ENCODE peak calls at places on chromosomes 11 and 22, in seven cellular contexts. Y is tibial artery, B is coronary artery, H is kidney, E is endothelial cell, F is lung, Q is neural crest cell. W is an unnamed sample.

GRCh38 chr11:1336836-1337646 is 27.6 kb upstream of the TOLLIP start:
- DNase-seq in E (peak), B (peak), Q (peak), Y (peak), H (peak), F (peak), W (no peak)

GRCh38 chr11:14519692-14520085 is 497 bp downstream of the PSMA1 start:
- DNase-seq in Q (no peak), H (no peak), E (no peak), F (no peak), Y (no peak), B (no peak), W (no peak)

GRCh38 chr11:8234425-8234821 is 29.3 kb downstream of the LMO1 start:
- DNase-seq in Y (no peak), F (no peak), B (no peak), H (peak), Q (no peak), E (no peak), W (no peak)

GRCh38 chr11:128878455-128878854 is 11.4 kb upstream of the KCNJ1 start:
- DNase-seq in H (no peak), Y (no peak), B (no peak), F (no peak), E (no peak), Q (no peak), W (no peak)

GRCh38 chr11:8389034-8389996 is 125.6 kb upstream of the LMO1 start:
- DNase-seq in E (no peak), Y (no peak), F (no peak), Q (no peak), B (no peak), H (no peak), W (no peak)

GRCh38 chr22:30432096-30432495 is 6.5 kb downstream of the MTFP1 start:
- DNase-seq in Y (no peak), H (peak), F (no peak), Q (no peak), E (no peak), B (no peak), W (no peak)

GRCh38 chr11:7576671-7577225 is 62.9 kb downstream of the PPFIBP2 start:
- DNase-seq in B (no peak), E (no peak), Q (no peak), Y (peak), H (peak), F (no peak), W (peak)

GRCh38 chr22:41746563-41747400 is 47.5 kb downstream of the MEI1 start:
- DNase-seq in B (no peak), Q (peak), Y (peak), H (peak), E (peak), F (peak), W (peak)

GRCh38 chr22:39301108-39301507 is 18.3 kb downstream of the RPL3 start:
- DNase-seq in E (no peak), B (no peak), H (no peak), F (no peak), Y (no peak), Q (no peak), W (no peak)

GRCh38 chr22:31177420-31178162 is 17.6 kb downstream of the RNF185 start:
- DNase-seq in Y (no peak), F (no peak), Q (no peak), H (no peak), E (no peak), B (no peak), W (no peak)

GRCh38 chr11:114725623-114726022 is 47.3 kb downstream of the NXPE2 start:
- DNase-seq in H (no peak), B (no peak), E (no peak), F (no peak), Y (no peak), Q (no peak), W (no peak)

GRCh38 chr22:24433868-24434471 is 6.6 kb downstream of the ADORA2A start:
- DNase-seq in Q (no peak), Y (peak), F (no peak), H (peak), B (no peak), E (no peak), W (no peak)

GRCh38 chr22:19554834-19555404 is 30.7 kb upstream of the CLDN5 start:
- DNase-seq in Y (no peak), B (no peak), F (no peak), Q (no peak), E (peak), H (no peak), W (no peak)

GRCh38 chr11:69889400-69890372 is 70.5 kb upstream of the FGF3 start:
- DNase-seq in E (no peak), Q (no peak), H (peak), B (no peak), F (no peak), Y (no peak), W (no peak)

GRCh38 chr22:19884954-19885751 is 30.5 kb upstream of the GNB1L start:
- DNase-seq in F (no peak), Y (peak), Q (no peak), B (no peak), H (peak), E (no peak), W (no peak)

GRCh38 chr11:89521294-89521693 is 30.1 kb upstream of the NOX4 start:
- DNase-seq in H (no peak), Y (no peak), Q (no peak), F (no peak), B (no peak), E (no peak), W (no peak)

GRCh38 chr22:26585104-26585790 is 4.7 kb downstream of the TPST2 start:
- DNase-seq in H (no peak), Q (no peak), E (no peak), F (peak), B (peak), Y (peak), W (no peak)

GRCh38 chr11:206002-206384 is 1.2 kb downstream of the BET1L start:
- DNase-seq in H (peak), Y (no peak), B (peak), E (peak), Q (no peak), F (peak), W (peak)

GRCh38 chr11:41245704-41246398 is 213.6 kb downstream of the LRRC4C start:
- DNase-seq in E (no peak), H (peak), B (peak), Y (no peak), Q (no peak), F (no peak), W (no peak)
- TF ChIP-seq CTCF in E (no peak), H (no peak), B (no peak), Y (no peak), Q (no peak), F (no peak), W (no peak)

GRCh38 chr11:95140397-95141030 is 50.9 kb downstream of the ENDOD1 start:
- DNase-seq in B (no peak), Q (no peak), Y (no peak), H (no peak), E (no peak), F (no peak), W (no peak)
- TF ChIP-seq CTCF in B (no peak), Q (no peak), Y (no peak), H (no peak), E (no peak), F (no peak), W (no peak)

DNA sequence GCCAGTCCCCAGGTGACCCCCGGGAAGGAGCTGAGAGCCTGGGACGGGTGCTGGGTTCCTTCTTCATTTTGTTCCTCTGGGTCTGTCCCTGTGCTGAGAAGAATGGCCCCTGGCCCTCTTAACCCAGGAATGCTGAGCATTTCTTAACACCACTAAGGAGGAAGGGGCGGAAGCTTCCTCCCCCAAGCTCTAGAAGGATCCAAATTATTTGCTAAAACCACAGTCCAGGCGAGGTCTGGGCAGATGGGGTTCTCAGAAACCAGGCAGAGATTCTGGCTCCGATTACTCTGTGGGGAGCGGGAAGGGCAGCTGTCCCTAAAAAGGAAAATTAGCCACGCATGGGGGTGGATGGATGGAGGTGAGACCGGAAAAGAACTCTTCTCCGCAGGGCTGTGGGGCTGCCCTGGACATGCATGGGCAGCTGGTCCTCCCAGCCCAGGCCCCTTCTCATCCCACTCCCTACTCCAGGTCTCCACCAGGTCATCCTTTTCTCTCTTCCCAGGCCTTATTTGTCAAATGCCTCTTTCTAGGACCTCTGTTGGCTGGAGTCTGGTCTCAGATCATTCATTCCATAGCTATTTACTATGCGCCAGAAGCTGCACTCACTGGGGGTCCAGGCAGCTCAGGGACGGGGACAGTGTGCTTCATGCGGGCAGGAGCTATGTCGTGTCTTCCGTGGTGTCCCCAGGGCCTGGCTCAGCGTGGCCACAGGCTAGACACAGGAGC is 45.0 kb upstream of the MYH9 start:
- DNase-seq in Y (no peak), H (no peak), E (no peak), Q (no peak), B (no peak), F (no peak), W (no peak)
- TF ChIP-seq CTCF in Y (no peak), H (no peak), E (no peak), Q (no peak), B (no peak), F (no peak), W (no peak)

GRCh38 chr11:65859812-65860277 is 388 bp upstream of the MUS81 start:
- DNase-seq in Y (no peak), Q (no peak), E (peak), B (no peak), F (no peak), H (no peak), W (no peak)

GRCh38 chr11:65857500-65858353 is at the start of gene CFL1:
- DNase-seq in H (peak), E (peak), F (peak), B (peak), Q (peak), Y (peak), W (peak)

GRCh38 chr11:65860278-65861164 is at the start of gene MUS81:
- DNase-seq in F (peak), Q (peak), B (peak), E (peak), Y (peak), H (peak), W (peak)

GRCh38 chr11:65858354-65859133 is 564 bp upstream of the CFL1 start:
- DNase-seq in Q (no peak), H (no peak), Y (no peak), F (no peak), B (no peak), E (no peak), W (no peak)

GRCh38 chr11:65859134-65859811 is 960 bp upstream of the MUS81 start:
- DNase-seq in Y (peak), F (peak), E (peak), H (peak), Q (peak), B (peak), W (peak)
- TF ChIP-seq CTCF in Y (peak), F (no peak), E (peak), H (peak), Q (peak), B (no peak), W (peak)

DNA sequence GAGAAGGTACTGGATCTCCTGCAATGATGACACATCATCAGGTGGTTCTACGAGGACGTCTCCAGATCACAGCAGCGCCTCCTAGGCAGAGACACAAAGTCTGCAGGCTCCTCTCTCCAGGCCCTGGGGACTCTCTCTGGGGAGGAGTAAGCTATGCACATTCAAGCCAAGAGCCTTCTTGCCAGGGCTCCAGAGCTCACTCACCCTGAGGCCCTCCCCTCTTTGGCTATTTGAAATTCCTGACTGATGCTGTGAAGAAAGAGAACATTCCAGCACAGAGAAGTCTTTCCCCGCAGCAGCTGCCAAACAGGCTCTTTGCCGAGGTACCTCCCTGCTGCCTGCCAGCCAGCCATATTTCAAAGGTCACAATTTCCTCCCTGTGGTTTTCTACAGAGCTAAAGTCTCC is 204.9 kb downstream of the CSNK2A3 start:
- DNase-seq in H (peak), F (peak), Y (peak), B (peak), Q (no peak), E (no peak), W (peak)
- TF ChIP-seq CTCF in H (no peak), F (no peak), Y (peak), B (no peak), Q (no peak), E (no peak), W (peak)

DNA sequence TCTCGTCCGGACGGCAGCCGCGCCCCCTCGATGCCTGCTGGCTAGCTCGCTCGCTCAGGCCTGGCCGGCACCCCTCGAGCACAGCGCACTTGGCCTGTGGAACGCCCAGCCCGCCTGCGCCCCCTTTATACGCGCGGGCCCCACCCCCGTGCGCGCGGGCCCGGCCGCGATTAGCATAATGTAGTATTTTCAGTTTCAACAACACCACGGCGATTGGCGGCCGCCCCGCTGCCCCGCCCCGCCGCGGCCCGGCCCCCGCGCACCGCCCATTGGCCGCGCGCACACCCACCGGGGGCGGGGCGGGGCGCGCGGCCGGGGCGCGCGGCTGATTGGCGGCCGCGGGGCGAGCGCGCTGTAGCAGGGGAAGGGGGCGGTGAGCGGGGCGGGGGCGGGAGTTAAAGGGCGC is at the start of gene CDKN1C:
- DNase-seq in E (peak), B (peak), Y (peak), F (peak), H (peak), Q (peak), W (peak)
- TF ChIP-seq CTCF in E (no peak), B (no peak), Y (no peak), F (no peak), H (no peak), Q (no peak), W (no peak)

GRCh38 chr11:71558996-71559395 is 6.4 kb upstream of the KRTAP5-10 start:
- DNase-seq in B (no peak), Y (no peak), E (no peak), H (no peak), Q (no peak), F (no peak), W (no peak)
- TF ChIP-seq CTCF in B (no peak), Y (no peak), E (no peak), H (no peak), Q (no peak), F (no peak), W (no peak)

DNA sequence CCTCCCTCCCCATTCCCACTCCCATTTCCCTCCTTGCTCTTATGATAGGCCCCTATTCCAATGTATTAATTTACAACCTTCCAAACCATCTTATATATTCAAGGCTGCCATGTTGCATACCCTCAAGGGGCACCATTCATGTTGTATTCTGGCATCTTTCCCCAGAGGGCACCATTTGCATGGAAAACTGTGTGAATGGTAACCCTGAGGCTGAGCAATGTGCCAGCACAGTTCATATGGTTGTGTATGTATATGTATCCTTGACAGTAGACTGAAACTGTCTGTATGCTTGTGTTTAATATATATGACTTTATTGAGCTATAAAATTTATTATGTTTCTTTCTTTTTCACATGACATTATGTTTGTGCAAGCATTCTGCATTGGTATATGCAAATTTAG is 7.3 kb downstream of the RASSF10 start:
- DNase-seq in Y (no peak), E (peak), Q (no peak), H (no peak), F (no peak), B (no peak), W (no peak)
- TF ChIP-seq CTCF in Y (no peak), E (no peak), Q (no peak), H (peak), F (no peak), B (no peak), W (no peak)

GRCh38 chr11:120137611-120138521 is at the start of gene TRIM29:
- DNase-seq in B (peak), E (peak), H (peak), Q (no peak), F (peak), Y (peak), W (peak)
- TF ChIP-seq CTCF in B (no peak), E (no peak), H (no peak), Q (no peak), F (no peak), Y (no peak), W (no peak)

W was measured in osteocyte.